ENCODE peak calls at places on chromosomes 2 and 18, in nine cellular contexts. G is heart left ventricle, B is right cardiac atrium, L is left lung, R is heart right ventricle, D is pancreas, A is A549, Y is Panc1, Q is upper lobe of left lung. K is an unnamed sample. For H3K4me1, the result is how much of the 10 kb centered on the place peaks cover.

GRCh38 chr2:232490221-232491138 is 2.8 kb upstream of the ECEL1 start:
- ATAC-seq in G (no peak), B (no peak), L (no peak), R (no peak), D (no peak), A (no peak), Y (no peak), Q (no peak), K (no peak)

GRCh38 chr2:101106453-101107181 is 44.6 kb downstream of the TBC1D8 start:
- ATAC-seq in G (peak), B (no peak), L (no peak), R (peak), D (peak), A (peak), Y (peak), Q (no peak), K (peak)

GRCh38 chr2:129080715-129081472 is 762.2 kb upstream of the HS6ST1 start:
- ATAC-seq in G (no peak), B (no peak), L (no peak), R (no peak), D (no peak), A (no peak), Y (no peak), Q (no peak), K (no peak)

GRCh38 chr2:152611458-152612231 is 105.6 kb downstream of the PRPF40A start:
- ATAC-seq in G (peak), B (peak), L (peak), R (peak), D (peak), A (no peak), Y (no peak), Q (peak), K (peak)

GRCh38 chr2:13698847-13699246 is 933.7 kb upstream of the LRATD1 start:
- ATAC-seq in G (no peak), B (no peak), L (no peak), R (no peak), D (no peak), A (no peak), Y (no peak), Q (no peak), K (no peak)

GRCh38 chr18:63177822-63178525 is 141.6 kb downstream of the BCL2 start:
- ATAC-seq in G (no peak), B (peak), L (no peak), R (peak), D (peak), A (no peak), Y (no peak), Q (no peak), K (peak)

GRCh38 chr2:239216614-239217273 is 184.1 kb downstream of the HDAC4 start:
- ATAC-seq in G (no peak), B (no peak), L (no peak), R (no peak), D (no peak), A (no peak), Y (no peak), Q (no peak), K (no peak)

GRCh38 chr2:99772766-99773331 is 283.0 kb upstream of the REV1 start:
- ATAC-seq in G (no peak), B (no peak), L (no peak), R (no peak), D (no peak), A (no peak), Y (no peak), Q (no peak), K (no peak)

GRCh38 chr18:74728586-74728985 is 130.9 kb downstream of the ZNF407 start:
- ATAC-seq in G (no peak), B (no peak), L (peak), R (no peak), D (no peak), A (no peak), Y (no peak), Q (peak), K (no peak)

GRCh38 chr2:24122-24521 is 22.2 kb downstream of the FAM110C start:
- ATAC-seq in G (no peak), B (no peak), L (peak), R (no peak), D (peak), A (no peak), Y (no peak), Q (no peak), K (no peak)

GRCh38 chr2:109448946-109449788 is 164.6 kb downstream of the SEPTIN10 start:
- ATAC-seq in G (peak), B (peak), L (peak), R (peak), D (peak), A (no peak), Y (peak), Q (no peak), K (no peak)

GRCh38 chr2:109452318-109453305 is 161.2 kb downstream of the SEPTIN10 start:
- ATAC-seq in G (no peak), B (no peak), L (no peak), R (no peak), D (no peak), A (no peak), Y (no peak), Q (no peak), K (no peak)

GRCh38 chr2:109450574-109451265 is 163.0 kb downstream of the SEPTIN10 start:
- ATAC-seq in G (peak), B (peak), L (no peak), R (peak), D (peak), A (no peak), Y (no peak), Q (no peak), K (peak)

GRCh38 chr2:109453596-109453995 is 160.2 kb downstream of the SEPTIN10 start:
- ATAC-seq in G (no peak), B (no peak), L (no peak), R (no peak), D (no peak), A (no peak), Y (no peak), Q (no peak), K (no peak)

GRCh38 chr2:109451671-109452070 is 162.1 kb downstream of the SEPTIN10 start:
- ATAC-seq in G (no peak), B (no peak), L (no peak), R (no peak), D (no peak), A (no peak), Y (no peak), Q (no peak), K (no peak)
- H3K4me1 ChIP-seq in G (under half), B (under half), L (under half), R (under half), D (under half), A (under half), Y (under half), Q (under half), K (under half)

GRCh38 chr2:24354899-24355298 is 5.4 kb downstream of the ITSN2 start:
- ATAC-seq in G (no peak), B (no peak), L (no peak), R (no peak), D (no peak), A (no peak), Y (no peak), Q (no peak), K (no peak)

GRCh38 chr2:24352664-24353063 is 7.7 kb downstream of the ITSN2 start:
- ATAC-seq in G (no peak), B (no peak), L (no peak), R (peak), D (no peak), A (no peak), Y (no peak), Q (no peak), K (no peak)

GRCh38 chr2:24354382-24354781 is 6.0 kb downstream of the ITSN2 start:
- ATAC-seq in G (no peak), B (no peak), L (peak), R (no peak), D (no peak), A (no peak), Y (no peak), Q (no peak), K (no peak)

GRCh38 chr2:24353364-24353763 is 7.0 kb downstream of the ITSN2 start:
- ATAC-seq in G (no peak), B (no peak), L (no peak), R (no peak), D (no peak), A (no peak), Y (no peak), Q (no peak), K (no peak)

GRCh38 chr2:24353933-24354332 is 6.4 kb downstream of the ITSN2 start:
- ATAC-seq in G (no peak), B (no peak), L (no peak), R (no peak), D (no peak), A (no peak), Y (no peak), Q (no peak), K (no peak)
- H3K4me1 ChIP-seq in G (under half), B (under half), L (under half), R (under half), D (under half), A (under half), Y (under half), Q (half or more), K (half or more)

GRCh38 chr2:219447242-219448098 is 12.8 kb downstream of the SPEG start:
- ATAC-seq in G (no peak), B (no peak), L (no peak), R (no peak), D (no peak), A (no peak), Y (no peak), Q (no peak), K (peak)
- H3K4me1 ChIP-seq in G (under half), B (under half), L (under half), R (under half), D (under half), A (under half), Y (under half), Q (under half), K (under half)

DNA sequence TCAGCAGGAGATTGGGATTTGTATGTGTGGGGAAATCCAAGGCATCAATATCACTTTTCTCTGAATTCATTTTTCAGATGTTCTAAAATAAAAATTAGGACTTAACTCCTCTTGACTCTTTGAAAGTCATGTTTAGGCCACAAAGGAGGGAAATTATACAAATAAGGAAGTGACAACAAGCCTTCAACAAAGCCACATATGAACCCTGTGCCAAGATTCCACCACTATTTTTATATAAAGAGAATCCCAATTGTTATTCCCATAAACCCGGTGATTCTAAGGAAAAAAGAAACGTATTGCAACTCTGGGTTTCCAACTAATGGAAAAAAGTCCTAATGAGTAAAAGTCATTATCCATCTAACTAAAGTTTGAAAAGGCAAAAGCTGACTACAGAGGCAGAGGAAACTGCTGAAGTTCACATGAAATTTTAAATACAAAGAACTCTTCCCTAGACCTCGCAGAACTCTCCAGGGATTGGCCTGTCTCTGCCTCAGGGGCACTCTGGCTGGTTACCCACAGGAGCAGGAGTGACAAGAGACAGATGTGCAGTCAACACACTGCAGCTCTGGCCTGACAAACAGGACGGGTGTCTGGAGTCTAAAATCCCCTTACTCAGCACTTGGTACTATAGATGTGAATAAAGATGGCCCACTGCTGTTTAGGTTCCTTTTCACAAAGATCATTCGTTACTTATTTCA is 11.5 kb downstream of the NPC1 start:
- ATAC-seq in G (no peak), B (no peak), L (no peak), R (peak), D (no peak), A (no peak), Y (no peak), Q (no peak), K (no peak)
- H3K4me1 ChIP-seq in G (under half), B (under half), L (under half), R (under half), D (under half), A (under half), Y (under half), Q (under half), K (under half)

GRCh38 chr2:84649058-84649457 is 132.8 kb downstream of the DNAH6 start:
- ATAC-seq in G (no peak), B (no peak), L (no peak), R (no peak), D (no peak), A (no peak), Y (no peak), Q (no peak), K (no peak)
- H3K4me1 ChIP-seq in G (under half), B (under half), L (under half), R (under half), D (under half), A (under half), Y (under half), Q (under half), K (under half)

GRCh38 chr2:107743274-107743673 is 83.4 kb upstream of the RGPD4 start:
- ATAC-seq in G (no peak), B (no peak), L (no peak), R (no peak), D (no peak), A (no peak), Y (no peak), Q (no peak), K (no peak)
- H3K4me1 ChIP-seq in G (under half), B (under half), L (under half), R (under half), D (under half), A (under half), Y (under half), Q (under half), K (under half)

GRCh38 chr2:110870545-110870944 is 138.2 kb downstream of the ACOXL start:
- ATAC-seq in G (no peak), B (no peak), L (no peak), R (no peak), D (no peak), A (no peak), Y (no peak), Q (no peak), K (no peak)
- H3K4me1 ChIP-seq in G (under half), B (under half), L (under half), R (under half), D (under half), A (under half), Y (under half), Q (under half), K (under half)

GRCh38 chr18:12598181-12598921 is 59.6 kb downstream of the SPIRE1 start:
- ATAC-seq in G (no peak), B (peak), L (peak), R (peak), D (peak), A (no peak), Y (no peak), Q (no peak), K (no peak)

GRCh38 chr18:12595571-12596255 is 62.2 kb downstream of the SPIRE1 start:
- ATAC-seq in G (no peak), B (no peak), L (no peak), R (no peak), D (no peak), A (no peak), Y (no peak), Q (no peak), K (no peak)

GRCh38 chr18:12599543-12599942 is 58.4 kb downstream of the SPIRE1 start:
- ATAC-seq in G (no peak), B (no peak), L (no peak), R (no peak), D (peak), A (no peak), Y (no peak), Q (no peak), K (no peak)

GRCh38 chr18:12599966-12600365 is 57.9 kb downstream of the SPIRE1 start:
- ATAC-seq in G (no peak), B (no peak), L (no peak), R (no peak), D (no peak), A (no peak), Y (no peak), Q (no peak), K (no peak)

DNA sequence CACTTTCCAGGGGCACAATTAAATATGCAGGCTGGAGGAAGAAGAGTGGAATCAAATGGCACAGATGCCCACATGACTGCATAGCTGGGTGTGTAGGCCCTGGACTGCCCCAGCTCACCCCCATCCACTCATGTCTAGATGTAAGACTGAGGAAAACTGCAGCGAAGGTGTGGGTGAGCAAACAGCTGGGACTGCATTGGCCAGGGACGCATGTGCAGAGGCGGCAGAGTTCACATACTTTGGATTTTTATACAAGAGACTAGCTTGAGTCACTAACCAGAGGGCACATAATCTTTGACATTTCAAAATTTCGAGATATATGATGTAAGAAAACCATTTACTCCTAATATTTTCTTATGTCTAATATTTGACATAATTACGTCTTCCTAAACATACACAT is 60.1 kb downstream of the SPIRE1 start:
- ATAC-seq in G (peak), B (peak), L (peak), R (peak), D (peak), A (peak), Y (peak), Q (peak), K (no peak)
- H3K4me1 ChIP-seq in G (under half), B (under half), L (under half), R (under half), D (under half), A (half or more), Y (under half), Q (under half), K (under half)

GRCh38 chr2:191171708-191172355 is 21.0 kb upstream of the STAT4 start:
- ATAC-seq in G (no peak), B (peak), L (peak), R (no peak), D (peak), A (peak), Y (peak), Q (peak), K (no peak)

GRCh38 chr2:191174539-191174938 is 23.7 kb upstream of the STAT4 start:
- ATAC-seq in G (no peak), B (no peak), L (no peak), R (no peak), D (no peak), A (no peak), Y (no peak), Q (no peak), K (no peak)

GRCh38 chr2:191171291-191171690 is 20.5 kb upstream of the STAT4 start:
- ATAC-seq in G (no peak), B (no peak), L (no peak), R (no peak), D (no peak), A (no peak), Y (no peak), Q (no peak), K (no peak)

GRCh38 chr2:191170773-191171172 is 20.0 kb upstream of the STAT4 start:
- ATAC-seq in G (no peak), B (no peak), L (no peak), R (no peak), D (no peak), A (no peak), Y (no peak), Q (no peak), K (no peak)

DNA sequence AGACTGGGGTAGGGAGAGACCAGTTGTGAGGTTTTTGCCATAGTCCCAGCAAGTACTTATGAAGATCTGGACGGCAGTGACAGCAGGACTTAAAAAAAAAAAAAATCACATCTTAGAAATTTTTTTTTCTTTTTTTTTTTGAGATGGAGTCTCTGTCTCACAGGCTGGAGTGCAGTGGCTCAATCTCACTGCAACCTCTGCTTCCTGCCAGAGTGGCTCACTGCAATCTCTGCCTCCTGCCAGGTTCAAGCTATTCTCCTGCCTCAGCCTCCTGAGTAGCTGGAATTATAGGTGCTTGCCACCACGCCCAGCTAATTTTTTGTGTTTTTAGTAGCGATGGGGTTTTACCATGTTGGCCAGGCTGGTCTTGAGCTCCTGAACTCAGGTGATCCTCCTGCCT is 22.4 kb upstream of the STAT4 start:
- ATAC-seq in G (no peak), B (no peak), L (no peak), R (no peak), D (no peak), A (no peak), Y (no peak), Q (no peak), K (no peak)
- H3K4me1 ChIP-seq in G (under half), B (under half), L (under half), R (under half), D (under half), A (half or more), Y (under half), Q (under half), K (under half)